ENCODE peak calls at places on chromosomes 11 and 22, in six cellular contexts. One of them, this sample, is unnamed.

GRCh38 chr11:17607572-17608570 is 60.8 kb downstream of the OTOG start:
- DNase-seq in body of pancreas: no peak
- DNase-seq in T-cell: no peak
- DNase-seq in GDM1: no peak
- DNase-seq in skeletal muscle cell: no peak
- DNase-seq in HTR-8/SVneo: no peak
- DNase-seq in this sample: no peak

GRCh38 chr11:79942071-79942470 is 501.2 kb upstream of the TENM4 start:
- DNase-seq in body of pancreas: no peak
- DNase-seq in T-cell: no peak
- DNase-seq in GDM1: no peak
- DNase-seq in skeletal muscle cell: no peak
- DNase-seq in HTR-8/SVneo: no peak
- DNase-seq in this sample: no peak

GRCh38 chr11:27622541-27623300 is 77.5 kb downstream of the BDNF start:
- DNase-seq in body of pancreas: no peak
- DNase-seq in T-cell: no peak
- DNase-seq in GDM1: no peak
- DNase-seq in skeletal muscle cell: no peak
- DNase-seq in HTR-8/SVneo: no peak
- DNase-seq in this sample: no peak

GRCh38 chr22:41636467-41636866 is 15.4 kb downstream of the XRCC6 start:
- DNase-seq in body of pancreas: no peak
- DNase-seq in T-cell: no peak
- DNase-seq in GDM1: no peak
- DNase-seq in skeletal muscle cell: no peak
- DNase-seq in HTR-8/SVneo: no peak
- DNase-seq in this sample: peak; percentile 58

GRCh38 chr22:49565516-49565855 is 262.2 kb downstream of the BRD1 start:
- DNase-seq in body of pancreas: peak; percentile 4
- DNase-seq in T-cell: no peak
- DNase-seq in GDM1: no peak
- DNase-seq in skeletal muscle cell: no peak
- DNase-seq in HTR-8/SVneo: no peak
- DNase-seq in this sample: no peak

GRCh38 chr22:34055525-34056200 is 135.4 kb upstream of the LARGE1 start:
- DNase-seq in body of pancreas: no peak
- DNase-seq in T-cell: no peak
- DNase-seq in GDM1: peak; percentile 15
- DNase-seq in skeletal muscle cell: no peak
- DNase-seq in HTR-8/SVneo: no peak
- DNase-seq in this sample: peak; percentile 74

GRCh38 chr22:17131686-17132085 is 10.5 kb upstream of the TMEM121B start:
- DNase-seq in body of pancreas: no peak
- DNase-seq in T-cell: no peak
- DNase-seq in GDM1: no peak
- DNase-seq in skeletal muscle cell: no peak
- DNase-seq in HTR-8/SVneo: no peak
- DNase-seq in this sample: no peak

GRCh38 chr11:62392944-62393628 is 25.7 kb upstream of the SCGB1A1 start:
- DNase-seq in body of pancreas: no peak
- DNase-seq in T-cell: no peak
- DNase-seq in GDM1: peak; percentile 15
- DNase-seq in skeletal muscle cell: no peak
- DNase-seq in HTR-8/SVneo: no peak
- DNase-seq in this sample: peak; percentile 11

This sample was measured in RKO.